ENCODE peak calls at places on chromosomes 4 and X, in seven cellular contexts. One of them, this sample, is unnamed.

GRCh38 chr4:111681751-111682150 is 463.5 kb upstream of the FAM241A start:
- DNase-seq in BE2C: no peak
- DNase-seq in amygdala: no peak
- DNase-seq in T-helper 17 cell: no peak
- DNase-seq in activated CD8-positive, alpha-beta memory T cell treated with anti-CD3 and anti-CD28 coated beads, Interleukin-2, amount 50 U/mL, for 4 hours: no peak
- DNase-seq in right cardiac atrium: no peak
- DNase-seq in AG08396: no peak
- DNase-seq in this sample: no peak

GRCh38 chrX:49186125-49187027 is at the start of gene PRICKLE3:
- DNase-seq in BE2C: no peak
- DNase-seq in amygdala: peak
- DNase-seq in T-helper 17 cell: peak
- DNase-seq in activated CD8-positive, alpha-beta memory T cell treated with anti-CD3 and anti-CD28 coated beads, Interleukin-2, amount 50 U/mL, for 4 hours: peak
- DNase-seq in right cardiac atrium: peak
- DNase-seq in AG08396: peak
- DNase-seq in this sample: peak

GRCh38 chrX:22340022-22340616 is 67.4 kb downstream of the CBLL2 start:
- DNase-seq in BE2C: no peak
- DNase-seq in amygdala: no peak
- DNase-seq in T-helper 17 cell: no peak
- DNase-seq in activated CD8-positive, alpha-beta memory T cell treated with anti-CD3 and anti-CD28 coated beads, Interleukin-2, amount 50 U/mL, for 4 hours: no peak
- DNase-seq in right cardiac atrium: no peak
- DNase-seq in AG08396: no peak
- DNase-seq in this sample: no peak

GRCh38 chrX:77628294-77629025 is 157.6 kb downstream of the ATRX start:
- DNase-seq in BE2C: no peak
- DNase-seq in amygdala: no peak
- DNase-seq in T-helper 17 cell: no peak
- DNase-seq in activated CD8-positive, alpha-beta memory T cell treated with anti-CD3 and anti-CD28 coated beads, Interleukin-2, amount 50 U/mL, for 4 hours: no peak
- DNase-seq in right cardiac atrium: no peak
- DNase-seq in AG08396: no peak
- DNase-seq in this sample: no peak

GRCh38 chrX:46165411-46165810 is 379.8 kb downstream of the ZNF674 start:
- DNase-seq in BE2C: no peak
- DNase-seq in amygdala: no peak
- DNase-seq in T-helper 17 cell: no peak
- DNase-seq in activated CD8-positive, alpha-beta memory T cell treated with anti-CD3 and anti-CD28 coated beads, Interleukin-2, amount 50 U/mL, for 4 hours: no peak
- DNase-seq in right cardiac atrium: no peak
- DNase-seq in AG08396: peak
- DNase-seq in this sample: no peak

GRCh38 chr4:81590596-81590995 is 118.9 kb upstream of the RASGEF1B start:
- DNase-seq in BE2C: no peak
- DNase-seq in amygdala: no peak
- DNase-seq in T-helper 17 cell: no peak
- DNase-seq in activated CD8-positive, alpha-beta memory T cell treated with anti-CD3 and anti-CD28 coated beads, Interleukin-2, amount 50 U/mL, for 4 hours: no peak
- DNase-seq in right cardiac atrium: no peak
- DNase-seq in AG08396: no peak
- DNase-seq in this sample: no peak

GRCh38 chr4:39406763-39407583 is at the start of gene KLB:
- DNase-seq in BE2C: no peak
- DNase-seq in amygdala: no peak
- DNase-seq in T-helper 17 cell: no peak
- DNase-seq in activated CD8-positive, alpha-beta memory T cell treated with anti-CD3 and anti-CD28 coated beads, Interleukin-2, amount 50 U/mL, for 4 hours: no peak
- DNase-seq in right cardiac atrium: no peak
- DNase-seq in AG08396: no peak
- DNase-seq in this sample: no peak

GRCh38 chr4:80386281-80386886 is 50.9 kb downstream of the CFAP299 start:
- DNase-seq in BE2C: no peak
- DNase-seq in amygdala: no peak
- DNase-seq in T-helper 17 cell: no peak
- DNase-seq in activated CD8-positive, alpha-beta memory T cell treated with anti-CD3 and anti-CD28 coated beads, Interleukin-2, amount 50 U/mL, for 4 hours: no peak
- DNase-seq in right cardiac atrium: no peak
- DNase-seq in AG08396: no peak
- DNase-seq in this sample: peak

GRCh38 chr4:13980317-13980716 is 352.8 kb upstream of the BOD1L1 start:
- DNase-seq in BE2C: no peak
- DNase-seq in amygdala: no peak
- DNase-seq in T-helper 17 cell: no peak
- DNase-seq in activated CD8-positive, alpha-beta memory T cell treated with anti-CD3 and anti-CD28 coated beads, Interleukin-2, amount 50 U/mL, for 4 hours: no peak
- DNase-seq in right cardiac atrium: no peak
- DNase-seq in AG08396: peak
- DNase-seq in this sample: no peak

GRCh38 chr4:44538534-44538933 is 89.9 kb upstream of the KCTD8 start:
- DNase-seq in BE2C: no peak
- DNase-seq in amygdala: no peak
- DNase-seq in T-helper 17 cell: no peak
- DNase-seq in activated CD8-positive, alpha-beta memory T cell treated with anti-CD3 and anti-CD28 coated beads, Interleukin-2, amount 50 U/mL, for 4 hours: no peak
- DNase-seq in right cardiac atrium: no peak
- DNase-seq in AG08396: no peak
- DNase-seq in this sample: no peak

GRCh38 chrX:52420824-52421443 is 52.1 kb downstream of the XAGE2 start:
- DNase-seq in BE2C: no peak
- DNase-seq in amygdala: no peak
- DNase-seq in T-helper 17 cell: no peak
- DNase-seq in activated CD8-positive, alpha-beta memory T cell treated with anti-CD3 and anti-CD28 coated beads, Interleukin-2, amount 50 U/mL, for 4 hours: no peak
- DNase-seq in right cardiac atrium: no peak
- DNase-seq in AG08396: no peak
- DNase-seq in this sample: no peak

GRCh38 chr4:81555489-81555888 is 83.8 kb upstream of the RASGEF1B start:
- DNase-seq in BE2C: no peak
- DNase-seq in amygdala: no peak
- DNase-seq in T-helper 17 cell: no peak
- DNase-seq in activated CD8-positive, alpha-beta memory T cell treated with anti-CD3 and anti-CD28 coated beads, Interleukin-2, amount 50 U/mL, for 4 hours: no peak
- DNase-seq in right cardiac atrium: no peak
- DNase-seq in AG08396: no peak
- DNase-seq in this sample: no peak

GRCh38 chr4:72568959-72569718 is at the start of gene ADAMTS3:
- DNase-seq in BE2C: peak
- DNase-seq in amygdala: peak
- DNase-seq in T-helper 17 cell: no peak
- DNase-seq in activated CD8-positive, alpha-beta memory T cell treated with anti-CD3 and anti-CD28 coated beads, Interleukin-2, amount 50 U/mL, for 4 hours: no peak
- DNase-seq in right cardiac atrium: peak
- DNase-seq in AG08396: peak
- DNase-seq in this sample: no peak

GRCh38 chr4:81466841-81467671 is 4.7 kb downstream of the RASGEF1B start:
- DNase-seq in BE2C: peak
- DNase-seq in amygdala: no peak
- DNase-seq in T-helper 17 cell: peak
- DNase-seq in activated CD8-positive, alpha-beta memory T cell treated with anti-CD3 and anti-CD28 coated beads, Interleukin-2, amount 50 U/mL, for 4 hours: peak
- DNase-seq in right cardiac atrium: peak
- DNase-seq in AG08396: peak
- DNase-seq in this sample: no peak

GRCh38 chrX:44906041-44906440 is 33.1 kb downstream of the KDM6A start:
- DNase-seq in BE2C: no peak
- DNase-seq in amygdala: no peak
- DNase-seq in T-helper 17 cell: no peak
- DNase-seq in activated CD8-positive, alpha-beta memory T cell treated with anti-CD3 and anti-CD28 coated beads, Interleukin-2, amount 50 U/mL, for 4 hours: no peak
- DNase-seq in right cardiac atrium: no peak
- DNase-seq in AG08396: no peak
- DNase-seq in this sample: no peak

GRCh38 chrX:45712067-45712466 is 511.4 kb upstream of the DIPK2B start:
- DNase-seq in BE2C: no peak
- DNase-seq in amygdala: no peak
- DNase-seq in T-helper 17 cell: no peak
- DNase-seq in activated CD8-positive, alpha-beta memory T cell treated with anti-CD3 and anti-CD28 coated beads, Interleukin-2, amount 50 U/mL, for 4 hours: no peak
- DNase-seq in right cardiac atrium: no peak
- DNase-seq in AG08396: no peak
- DNase-seq in this sample: no peak

GRCh38 chrX:138748480-138748879 is 37.0 kb upstream of the FGF13 start:
- DNase-seq in BE2C: no peak
- DNase-seq in amygdala: no peak
- DNase-seq in T-helper 17 cell: no peak
- DNase-seq in activated CD8-positive, alpha-beta memory T cell treated with anti-CD3 and anti-CD28 coated beads, Interleukin-2, amount 50 U/mL, for 4 hours: no peak
- DNase-seq in right cardiac atrium: no peak
- DNase-seq in AG08396: no peak
- DNase-seq in this sample: no peak

This sample was measured in Peyer's patch.